ENCODE peak calls at places on chromosome 1, in five cellular contexts. A is SJSA1; X is astrocyte; E is CD8-positive, alpha-beta memory T cell; L is choroid plexus epithelial cell. R is an unnamed sample.

GRCh38 chr1:228884615-228885566 is 149.6 kb downstream of the RHOU start:
- DNase-seq in E (no peak), A (peak), X (peak), L (peak), R (no peak)

GRCh38 chr1:9476790-9477463 is 62.3 kb upstream of the SLC25A33 start:
- DNase-seq in A (peak), L (peak), E (no peak), X (peak), R (no peak)

GRCh38 chr1:31013187-31013864 is 52.2 kb downstream of the PUM1 start:
- DNase-seq in L (peak), A (no peak), X (no peak), E (no peak), R (no peak)

GRCh38 chr1:159962176-159962575 is 8.1 kb upstream of the SLAMF9 start:
- DNase-seq in E (no peak), L (no peak), A (no peak), X (no peak), R (no peak)

GRCh38 chr1:203271962-203272632 is 33.2 kb upstream of the BTG2 start:
- DNase-seq in L (no peak), A (no peak), X (no peak), E (no peak), R (no peak)

GRCh38 chr1:29804181-29804899 is 568.0 kb downstream of the PTPRU start:
- DNase-seq in X (no peak), A (no peak), E (no peak), L (no peak), R (no peak)

GRCh38 chr1:56185493-56185892 is 393.9 kb downstream of the PLPP3 start:
- DNase-seq in A (no peak), L (no peak), X (no peak), E (no peak), R (no peak)

GRCh38 chr1:154584267-154584994 is 16.9 kb downstream of the CHRNB2 start:
- DNase-seq in X (no peak), E (no peak), A (no peak), L (no peak), R (no peak)

GRCh38 chr1:10553124-10553523 is 78.4 kb downstream of the PEX14 start:
- DNase-seq in A (no peak), X (no peak), L (no peak), E (no peak), R (no peak)

DNA sequence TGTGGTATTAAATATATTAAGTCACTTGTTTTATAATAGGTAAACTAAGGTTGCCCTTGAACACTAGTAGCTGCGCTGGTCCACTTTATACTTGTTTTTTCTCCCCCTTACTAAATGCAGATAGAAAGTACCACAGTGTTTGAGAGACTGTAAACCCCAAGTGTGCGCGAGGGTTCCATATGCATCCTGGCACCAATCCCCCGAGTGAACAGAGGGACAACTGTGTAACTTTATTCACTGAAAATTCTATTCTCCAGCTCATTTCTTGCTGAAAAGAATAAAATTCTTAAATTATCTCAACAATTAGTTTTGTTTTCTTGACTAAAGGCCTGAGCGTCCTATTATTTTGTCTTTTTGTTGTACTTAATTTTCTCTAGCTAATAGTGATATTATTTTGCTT is 1.9 kb downstream of the RSRP1 start:
- DNase-seq in E (no peak), X (no peak), A (no peak), L (no peak), R (no peak)
- H3K4me3 ChIP-seq in E (peak), X (peak), A (peak), L (peak), R (peak)

DNA sequence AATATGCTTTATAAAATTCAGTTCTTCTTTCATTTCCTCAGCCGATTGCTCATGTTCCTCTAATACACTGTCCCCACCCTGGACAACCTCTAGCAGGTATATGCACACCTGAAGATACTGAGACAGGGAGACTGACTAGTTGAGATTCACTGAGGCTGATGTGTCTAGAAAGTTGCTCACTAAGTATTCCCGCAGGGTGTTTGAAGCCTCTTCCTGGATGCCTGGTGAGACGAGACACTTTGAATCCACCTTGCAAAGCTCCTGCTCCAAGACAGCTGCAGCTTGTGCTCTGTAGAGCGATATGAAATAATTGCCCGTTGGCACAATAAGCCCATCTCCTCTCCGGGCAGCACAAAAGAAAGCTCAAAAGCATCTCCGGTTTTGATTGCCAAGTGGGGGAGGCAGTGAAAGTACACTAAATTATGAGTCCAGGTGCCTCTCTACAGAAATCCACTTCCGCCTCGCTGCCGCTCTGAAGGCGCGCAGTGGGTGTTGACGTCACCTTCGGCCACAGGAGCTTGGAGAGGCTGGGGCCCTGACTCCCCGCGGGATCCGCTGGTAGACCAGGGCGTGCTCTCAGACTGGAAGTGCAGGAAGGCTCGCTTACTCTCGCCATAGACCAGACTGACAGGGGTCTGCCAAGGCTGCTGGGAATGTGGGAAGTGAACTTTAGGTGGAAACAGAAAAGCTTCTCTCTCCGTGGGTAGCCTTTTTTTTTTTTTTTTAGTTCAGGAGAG is 46.3 kb downstream of the GPA33 start:
- DNase-seq in E (peak), X (peak), L (peak), A (peak), R (peak)
- H3K4me3 ChIP-seq in E (peak), X (peak), L (peak), A (peak), R (peak)

GRCh38 chr1:169109561-169110134 is 3.2 kb downstream of the ATP1B1 start:
- DNase-seq in X (peak), E (no peak), A (peak), L (peak), R (no peak)

GRCh38 chr1:169110265-169110664 is 3.8 kb downstream of the ATP1B1 start:
- DNase-seq in X (no peak), A (no peak), L (no peak), E (no peak), R (no peak)

GRCh38 chr1:169112241-169112640 is 5.8 kb downstream of the ATP1B1 start:
- DNase-seq in L (peak), X (no peak), E (no peak), A (no peak), R (no peak)

GRCh38 chr1:169111472-169111871 is 5.0 kb downstream of the ATP1B1 start:
- DNase-seq in X (no peak), L (no peak), E (no peak), A (no peak), R (no peak)

DNA sequence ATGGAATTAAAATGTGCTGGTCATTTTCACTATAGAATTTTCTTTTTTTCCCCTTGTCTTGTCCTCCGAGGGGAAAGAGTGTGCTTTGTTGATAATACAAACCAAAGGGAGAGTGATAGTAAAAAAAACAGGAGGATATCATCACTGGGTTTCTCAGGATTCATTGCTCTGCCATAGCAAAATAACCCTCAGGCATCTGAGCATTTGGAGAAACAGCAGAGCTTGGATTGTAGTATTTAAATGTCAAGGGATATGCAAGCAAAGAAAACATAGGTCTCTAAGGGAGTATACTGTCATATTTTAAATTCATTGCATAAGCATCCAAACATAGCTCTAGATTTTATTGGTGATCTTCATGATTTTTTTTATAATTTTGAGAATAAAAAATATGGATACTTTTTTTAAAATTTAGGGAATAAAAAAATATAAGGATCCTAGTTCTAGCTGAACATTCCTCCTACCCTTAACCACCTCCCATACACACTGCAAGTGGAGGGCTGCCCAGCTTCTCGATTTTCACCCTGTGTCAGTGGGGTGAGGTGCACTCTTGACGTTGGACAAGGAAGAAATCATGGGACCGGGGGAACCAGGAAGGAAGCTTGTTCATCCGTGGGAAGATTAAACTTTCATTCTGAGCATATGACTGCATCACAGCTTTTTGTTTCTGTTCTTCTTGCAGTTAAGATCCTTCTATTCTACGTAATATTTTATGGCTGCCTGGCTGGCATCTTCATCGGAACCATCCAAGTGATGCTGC is 4.4 kb downstream of the ATP1B1 start:
- DNase-seq in X (no peak), L (peak), A (no peak), E (no peak), R (no peak)
- H3K4me3 ChIP-seq in X (peak), L (no peak), A (no peak), E (no peak), R (no peak)

DNA sequence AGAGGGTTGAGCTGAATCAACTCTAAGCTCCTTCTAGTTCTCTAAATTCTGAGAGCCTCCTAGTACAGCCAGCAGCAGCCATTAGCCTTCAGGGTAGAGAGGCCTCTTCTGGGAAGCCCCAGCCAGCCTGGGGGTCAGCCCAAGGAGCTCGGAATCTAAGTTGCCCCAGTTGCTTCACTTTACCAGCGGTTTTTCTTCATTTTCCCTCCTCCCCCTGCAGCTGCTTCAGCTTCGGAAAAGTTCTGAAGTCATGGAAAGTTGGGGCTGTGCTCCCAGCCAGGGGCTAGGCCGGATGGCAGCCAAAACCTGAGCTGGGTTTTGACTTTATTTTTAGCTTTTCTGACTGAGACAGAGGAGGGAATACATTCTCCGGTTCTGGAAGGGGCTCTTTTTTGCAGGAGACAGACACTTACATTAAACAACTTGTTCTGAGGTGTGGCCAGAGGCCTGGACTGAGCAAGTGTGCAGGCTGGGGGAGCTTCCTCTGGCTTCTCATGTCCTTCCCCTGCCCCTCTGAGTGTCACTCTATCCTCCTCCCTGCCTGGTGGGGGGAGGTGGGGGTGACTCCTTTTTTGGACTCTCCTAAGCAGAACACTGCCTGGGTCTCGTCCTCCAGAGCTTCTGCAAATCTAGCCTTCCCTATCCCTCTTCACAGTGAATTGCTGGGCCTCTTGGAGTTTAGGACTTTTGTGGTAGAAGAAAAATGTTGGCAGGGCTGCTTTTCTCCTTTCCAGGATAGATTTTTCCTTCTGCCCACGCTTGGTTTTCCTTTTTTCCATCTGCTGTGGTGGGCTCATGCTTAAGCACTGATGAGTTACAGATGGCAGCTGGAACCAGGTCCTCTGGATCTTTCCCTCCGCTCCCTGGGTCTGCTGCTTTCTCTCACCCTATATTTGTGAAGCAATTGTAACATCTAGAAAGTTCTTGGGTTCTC is 14.5 kb downstream of the LMNA start:
- DNase-seq in L (peak), A (peak), E (no peak), X (peak), R (no peak)
- H3K4me3 ChIP-seq in L (no peak), A (no peak), E (peak), X (peak), R (no peak)

GRCh38 chr1:2251363-2251762 is 23.2 kb downstream of the SKI start:
- DNase-seq in L (no peak), E (no peak), A (no peak), X (no peak), R (no peak)
- H3K4me3 ChIP-seq in L (no peak), E (no peak), A (no peak), X (no peak), R (no peak)

GRCh38 chr1:40313329-40313957 is 3.6 kb downstream of the COL9A2 start:
- DNase-seq in X (no peak), L (peak), A (no peak), E (no peak), R (no peak)

GRCh38 chr1:40312238-40313205 is 4.6 kb downstream of the COL9A2 start:
- DNase-seq in L (no peak), E (no peak), X (no peak), A (no peak), R (no peak)

GRCh38 chr1:40315239-40315794 is 1.8 kb downstream of the COL9A2 start:
- DNase-seq in L (peak), X (peak), A (peak), E (peak), R (peak)

GRCh38 chr1:40314721-40315238 is 2.3 kb downstream of the COL9A2 start:
- DNase-seq in L (peak), X (peak), E (no peak), A (no peak), R (no peak)

GRCh38 chr1:40313958-40314720 is 2.9 kb downstream of the COL9A2 start:
- DNase-seq in A (no peak), E (no peak), X (no peak), L (no peak), R (no peak)
- H3K4me3 ChIP-seq in A (no peak), E (no peak), X (no peak), L (no peak), R (no peak)

GRCh38 chr1:148318123-148318899 is 164.8 kb downstream of the PPIAL4G start:
- DNase-seq in E (peak), L (peak), X (no peak), A (no peak), R (peak)

GRCh38 chr1:148318900-148319242 is 164.2 kb downstream of the PPIAL4G start:
- DNase-seq in L (no peak), X (no peak), A (no peak), E (no peak), R (no peak)

GRCh38 chr1:148315081-148315811 is 163.2 kb upstream of the NBPF11 start:
- DNase-seq in E (no peak), L (peak), X (peak), A (peak), R (no peak)

DNA sequence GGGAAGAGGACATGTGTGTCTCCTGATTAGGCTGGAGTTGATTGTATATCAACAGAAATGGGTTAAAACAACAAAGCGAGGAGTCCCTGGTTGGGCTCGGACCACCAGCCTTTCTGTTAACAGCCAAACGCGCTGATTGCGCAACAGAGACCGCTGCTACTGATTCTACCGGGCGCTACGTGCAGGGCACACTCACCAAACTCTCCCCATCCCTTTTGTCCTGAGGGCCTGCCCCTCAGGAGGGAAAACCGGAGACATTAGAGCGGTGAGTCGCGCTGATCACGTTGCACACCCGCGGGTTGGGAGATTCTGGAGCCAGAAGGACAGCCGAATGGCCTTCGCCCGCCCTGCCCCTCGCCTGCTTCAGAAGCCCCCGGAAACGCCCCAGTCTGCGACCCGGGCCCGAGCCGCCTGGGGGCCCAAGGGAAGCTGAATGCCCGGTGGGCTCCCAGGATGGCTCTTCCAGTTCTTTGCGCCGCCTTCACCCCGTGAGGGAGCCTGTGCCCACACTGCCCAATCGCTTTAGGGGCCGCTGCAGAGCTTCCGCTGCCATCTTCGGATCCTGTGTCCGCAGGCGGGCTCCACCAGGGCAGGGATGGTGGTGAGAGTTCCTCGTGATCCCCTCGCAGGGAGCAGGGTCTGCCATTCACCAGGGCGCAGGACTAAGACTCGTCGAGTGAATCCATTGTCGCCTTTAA is 165.4 kb upstream of the NBPF11 start:
- DNase-seq in A (no peak), E (no peak), L (no peak), X (no peak), R (no peak)
- H3K4me3 ChIP-seq in A (no peak), E (peak), L (peak), X (peak), R (no peak)

GRCh38 chr1:200892958-200893357 is 1.7 kb upstream of the INAVA start:
- DNase-seq in L (no peak), E (no peak), X (no peak), A (no peak), R (no peak)
- H3K4me3 ChIP-seq in L (no peak), E (no peak), X (no peak), A (no peak), R (no peak)

DNA sequence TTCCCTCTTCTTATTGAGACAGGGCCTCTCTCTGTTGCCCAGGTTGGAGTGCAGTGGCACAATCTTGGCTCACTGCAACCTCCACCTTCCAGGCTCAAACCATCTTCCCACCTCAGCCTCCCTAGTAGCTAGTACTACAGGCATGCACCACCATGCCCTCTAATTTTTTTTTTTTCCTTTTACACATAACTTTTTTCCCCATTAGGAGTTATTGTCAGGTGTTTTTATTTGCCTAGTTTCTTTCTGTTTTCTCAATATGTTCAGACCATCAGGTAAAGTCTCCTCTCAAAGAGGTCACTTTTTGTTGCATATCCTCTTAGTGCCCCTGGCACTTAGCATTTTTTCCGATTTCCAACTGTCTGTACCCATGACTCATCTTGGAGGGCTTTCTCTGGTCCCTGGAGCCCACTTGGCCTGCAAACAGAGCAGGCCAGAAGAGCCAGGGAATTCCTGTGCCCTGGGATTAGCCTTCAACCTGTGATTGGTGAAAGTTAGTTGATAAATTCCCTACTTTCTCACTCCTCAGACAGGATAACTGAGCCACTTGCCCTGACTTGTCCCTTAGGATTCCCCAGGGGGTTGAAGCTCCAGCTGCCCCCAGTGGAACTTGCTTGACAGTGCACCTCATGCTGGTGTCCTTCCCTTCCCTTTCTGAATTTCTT is 2.2 kb downstream of the NTPCR start:
- DNase-seq in E (no peak), X (no peak), L (peak), A (peak), R (peak)
- H3K4me3 ChIP-seq in E (no peak), X (no peak), L (no peak), A (no peak), R (no peak)

R was measured in naive thymus-derived CD4-positive, alpha-beta T cell.